ENCODE peak calls at places on chromosomes 4 and X, in seven cellular contexts. X is body of pancreas; R is mesendoderm; O is fibroblast of pulmonary artery; P is cardiac muscle cell; T is hepatocyte; Z is naive thymus-derived CD4-positive, alpha-beta T cell. V is an unnamed sample.

GRCh38 chrX:43940811-43941210 is 32.4 kb downstream of the NDP start:
- DNase-seq in P (peak), O (peak), T (peak), R (no peak), X (no peak), Z (no peak), V (no peak)

GRCh38 chrX:124378643-124379042 is 32.3 kb downstream of the SH2D1A start:
- DNase-seq in X (no peak), R (no peak), O (no peak), P (no peak), T (no peak), Z (no peak), V (no peak)

GRCh38 chrX:66200050-66200664 is 36.1 kb downstream of the HEPH start:
- DNase-seq in X (no peak), P (no peak), R (no peak), O (no peak), T (no peak), Z (no peak), V (no peak)

GRCh38 chrX:110440016-110440805 is 81.6 kb downstream of the RTL9 start:
- DNase-seq in P (no peak), X (no peak), O (no peak), Z (no peak), R (no peak), T (no peak), V (no peak)

GRCh38 chrX:154308108-154308946 is 12.7 kb downstream of the TKTL1 start:
- DNase-seq in X (peak), P (peak), R (peak), T (peak), Z (peak), O (peak), V (peak)

GRCh38 chr4:123443401-123444297 is 47.1 kb downstream of the SPRY1 start:
- DNase-seq in P (peak), O (no peak), X (no peak), T (no peak), R (peak), Z (no peak), V (no peak)

GRCh38 chr4:36094995-36095394 is 149.3 kb downstream of the ARAP2 start:
- DNase-seq in X (no peak), T (no peak), O (no peak), P (no peak), Z (no peak), R (no peak), V (no peak)

GRCh38 chrX:119960639-119961038 is 17.1 kb upstream of the NKAP start:
- DNase-seq in X (no peak), T (no peak), Z (no peak), P (no peak), R (no peak), O (no peak), V (no peak)

GRCh38 chrX:102516314-102516936 is at the start of gene TMSB15A:
- DNase-seq in O (peak), T (peak), X (peak), R (peak), Z (peak), P (peak), V (no peak)

GRCh38 chr4:16334641-16335040 is 108.4 kb upstream of the TAPT1 start:
- DNase-seq in P (no peak), X (no peak), T (no peak), R (no peak), O (no peak), Z (no peak), V (no peak)

GRCh38 chrX:153970398-153971123 is 1.1 kb downstream of the HCFC1 start:
- DNase-seq in O (peak), T (peak), P (peak), Z (no peak), X (peak), R (peak), V (peak)

GRCh38 chr4:174193438-174194015 is 89.9 kb downstream of the FBXO8 start:
- DNase-seq in Z (no peak), T (peak), R (no peak), P (no peak), X (no peak), O (no peak), V (no peak)

GRCh38 chr4:26081795-26082498 is 167.9 kb downstream of the SMIM20 start:
- DNase-seq in X (no peak), P (peak), R (peak), Z (peak), O (peak), T (peak), V (peak)

GRCh38 chr4:102525099-102525498 is 23.9 kb downstream of the NFKB1 start:
- DNase-seq in X (no peak), R (no peak), P (peak), Z (no peak), T (no peak), O (peak), V (no peak)

GRCh38 chr4:114378306-114378903 is 220.2 kb upstream of the UGT8 start:
- DNase-seq in Z (no peak), X (no peak), P (peak), T (peak), O (peak), R (peak), V (no peak)

GRCh38 chr4:140533951-140534480 is 10.0 kb downstream of the ELMOD2 start:
- DNase-seq in P (peak), O (peak), Z (no peak), R (no peak), X (no peak), T (no peak), V (no peak)

GRCh38 chr4:91340843-91341242 is 962.9 kb upstream of the GRID2 start:
- DNase-seq in P (no peak), X (no peak), R (no peak), T (no peak), Z (no peak), O (no peak), V (no peak)

GRCh38 chr4:98448923-98449322 is 187.7 kb downstream of the RAP1GDS1 start:
- DNase-seq in Z (peak), T (no peak), P (peak), R (no peak), X (no peak), O (no peak), V (peak)

GRCh38 chr4:100982345-100982744 is 365.0 kb downstream of the PPP3CA start:
- DNase-seq in P (no peak), R (peak), X (no peak), O (no peak), T (no peak), Z (no peak), V (no peak)

GRCh38 chr4:13481569-13481968 is 2.6 kb downstream of the RAB28 start:
- DNase-seq in R (no peak), X (no peak), O (peak), T (no peak), P (peak), Z (no peak), V (no peak)
- H3K4me3 ChIP-seq in R (no peak), X (no peak), O (peak), T (no peak), P (no peak), Z (no peak), V (no peak)

GRCh38 chrX:114581528-114582263 is 2.2 kb upstream of the HTR2C start:
- DNase-seq in O (no peak), Z (no peak), R (peak), X (no peak), T (peak), P (peak), V (no peak)
- H3K4me3 ChIP-seq in O (no peak), Z (no peak), R (no peak), X (no peak), T (peak), P (peak), V (no peak)

GRCh38 chr4:1797298-1797860 is 4.3 kb downstream of the FGFR3 start:
- DNase-seq in X (no peak), O (no peak), T (no peak), P (no peak), R (no peak), Z (no peak), V (no peak)

GRCh38 chr4:1796486-1797204 is 3.6 kb downstream of the FGFR3 start:
- DNase-seq in O (no peak), R (no peak), P (no peak), X (no peak), Z (no peak), T (no peak), V (no peak)

GRCh38 chr4:1794809-1795303 is 1.8 kb downstream of the FGFR3 start:
- DNase-seq in Z (no peak), P (no peak), O (no peak), T (no peak), X (no peak), R (no peak), V (no peak)

GRCh38 chr4:1793940-1794808 is 1.1 kb downstream of the FGFR3 start:
- DNase-seq in O (peak), P (no peak), Z (no peak), X (no peak), R (peak), T (no peak), V (no peak)

DNA sequence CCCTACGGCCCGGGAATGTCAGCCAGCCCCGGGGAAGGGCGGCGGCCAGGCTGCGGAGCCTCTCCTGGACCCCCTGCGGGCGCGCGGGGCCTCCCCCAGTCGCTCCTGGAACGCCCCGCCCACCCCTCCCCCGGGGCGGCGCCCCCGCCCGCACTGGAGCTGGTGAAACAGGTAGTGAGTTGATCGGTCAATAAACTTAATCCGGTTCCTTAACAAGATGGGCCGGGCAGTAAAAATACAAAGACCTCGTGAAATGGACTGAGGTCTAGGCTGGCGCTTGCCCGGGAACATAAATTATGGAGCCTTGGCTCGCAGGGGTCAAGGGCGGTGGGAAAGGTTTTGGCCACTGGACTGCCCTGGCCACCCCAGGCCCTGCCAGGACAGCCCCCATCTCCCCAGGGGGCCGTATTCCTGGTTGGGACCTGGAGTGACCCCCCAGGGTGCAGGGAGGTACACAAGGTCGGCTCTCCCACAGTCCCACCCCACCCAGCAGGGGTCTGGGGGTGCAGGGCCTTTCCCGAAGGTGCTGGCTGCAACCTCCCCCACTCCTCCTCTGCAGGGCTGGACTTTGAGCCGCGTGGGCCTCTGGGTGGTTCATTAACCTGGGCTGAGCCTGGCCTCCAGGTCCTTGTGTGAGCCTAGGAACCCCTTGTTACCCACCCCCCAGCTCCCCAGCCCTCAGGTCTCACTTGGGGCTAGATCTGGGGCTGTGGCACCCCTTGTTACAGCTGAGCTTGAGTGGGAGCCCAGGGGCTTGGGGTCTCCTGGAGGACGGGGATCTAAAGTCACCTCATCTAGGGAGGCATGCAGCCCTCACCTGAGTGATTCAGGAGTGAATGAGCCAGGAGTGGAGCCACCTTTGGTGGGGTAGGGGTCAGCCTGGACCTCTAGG is 2.5 kb downstream of the FGFR3 start:
- DNase-seq in P (no peak), T (peak), R (peak), X (peak), O (no peak), Z (no peak), V (no peak)
- H3K4me3 ChIP-seq in P (peak), T (peak), R (no peak), X (peak), O (no peak), Z (no peak), V (no peak)

GRCh38 chr4:144461906-144462305 is 184.1 kb upstream of the HHIP start:
- DNase-seq in Z (no peak), P (no peak), T (no peak), R (no peak), O (no peak), X (no peak), V (peak)

GRCh38 chr4:144463896-144464295 is 182.1 kb upstream of the HHIP start:
- DNase-seq in Z (no peak), T (no peak), P (no peak), O (no peak), X (no peak), R (no peak), V (no peak)

GRCh38 chr4:144465546-144465945 is 180.4 kb upstream of the HHIP start:
- DNase-seq in Z (no peak), P (no peak), O (no peak), T (no peak), R (no peak), X (no peak), V (no peak)

DNA sequence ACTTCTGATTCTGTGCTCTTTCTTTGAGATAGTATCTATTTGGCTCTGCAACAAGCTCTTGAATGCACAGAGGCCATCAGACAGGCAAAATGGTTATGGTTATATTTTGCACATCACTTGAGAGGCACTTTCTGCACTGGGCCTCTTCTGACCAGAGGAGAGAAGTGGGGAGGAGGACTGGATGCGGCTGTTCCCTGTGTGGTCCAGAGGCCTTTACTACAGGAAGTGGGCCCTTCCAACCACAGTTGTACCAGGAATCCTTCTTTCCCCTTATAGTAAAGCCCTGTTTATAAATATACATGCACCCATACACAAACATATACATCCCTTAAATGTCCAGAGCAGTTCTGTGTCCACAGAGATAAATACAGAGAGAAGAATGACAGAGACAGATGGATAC is 182.7 kb upstream of the HHIP start:
- DNase-seq in Z (no peak), T (no peak), O (no peak), X (no peak), P (no peak), R (no peak), V (no peak)
- H3K4me3 ChIP-seq in Z (no peak), T (no peak), O (no peak), X (no peak), P (no peak), R (no peak), V (no peak)

GRCh38 chr4:785332-786073 is 40.4 kb downstream of the CPLX1 start:
- DNase-seq in R (no peak), O (no peak), X (no peak), Z (no peak), P (no peak), T (no peak), V (no peak)
- H3K4me3 ChIP-seq in R (no peak), O (no peak), X (no peak), Z (no peak), P (peak), T (no peak), V (no peak)

DNA sequence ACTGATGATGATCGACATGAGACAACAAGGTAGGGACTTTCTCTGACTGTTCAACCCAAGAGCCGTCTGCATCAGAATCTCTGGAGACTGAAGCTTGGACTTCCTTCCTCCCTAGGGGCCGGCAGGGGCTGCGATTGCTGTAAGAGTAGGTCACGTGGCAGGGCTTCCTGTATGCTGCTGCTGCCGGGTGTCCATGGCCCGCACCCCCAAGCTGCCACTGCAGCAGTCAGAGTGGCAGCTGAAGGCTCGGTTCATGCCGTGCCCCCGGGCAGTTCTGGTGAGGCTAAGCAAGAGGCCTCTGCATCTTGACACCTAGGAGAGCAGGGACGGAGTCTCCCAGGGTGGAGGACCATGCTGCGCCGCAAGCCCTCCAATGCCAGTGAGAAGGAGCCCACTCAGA is at the start of gene SASH3:
- DNase-seq in T (no peak), X (no peak), R (no peak), O (no peak), P (no peak), Z (peak), V (peak)
- H3K4me3 ChIP-seq in T (no peak), X (no peak), R (no peak), O (no peak), P (no peak), Z (peak), V (peak)

DNA sequence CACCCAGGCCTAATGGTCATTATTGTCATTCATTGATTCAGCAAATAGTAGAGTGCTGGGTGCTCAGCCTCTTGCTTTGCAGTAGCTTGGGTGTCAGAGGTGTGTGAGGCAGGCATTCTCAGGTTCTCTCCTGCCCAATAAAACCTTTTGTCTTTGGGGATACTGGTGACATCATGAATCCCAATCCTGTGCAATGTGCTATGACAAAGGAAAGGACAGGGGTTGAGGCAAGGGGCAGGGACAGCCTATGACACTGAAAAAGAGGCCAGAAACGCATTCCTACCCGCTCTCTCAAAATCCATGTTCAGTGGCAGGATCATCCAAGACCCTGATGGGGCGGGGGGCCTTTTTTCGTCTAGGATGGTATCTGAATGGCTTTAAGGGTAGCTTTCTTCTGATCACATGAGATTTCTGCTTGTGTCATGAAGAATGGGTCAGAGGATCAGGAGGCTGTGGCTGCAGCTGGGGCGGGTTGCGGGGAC is 1.5 kb upstream of the FAM193A start:
- DNase-seq in T (no peak), R (peak), O (no peak), P (no peak), X (no peak), Z (no peak), V (no peak)
- H3K4me3 ChIP-seq in T (peak), R (no peak), O (peak), P (peak), X (no peak), Z (peak), V (peak)

GRCh38 chr4:64533159-64533558 is 123.9 kb upstream of the TECRL start:
- DNase-seq in Z (no peak), P (no peak), X (no peak), O (no peak), R (no peak), T (no peak), V (no peak)

GRCh38 chr4:64538219-64538618 is 129.0 kb upstream of the TECRL start:
- DNase-seq in P (no peak), R (peak), T (no peak), X (no peak), O (no peak), Z (no peak), V (no peak)

GRCh38 chr4:64539234-64539849 is 130.1 kb upstream of the TECRL start:
- DNase-seq in R (peak), P (peak), O (peak), X (peak), Z (no peak), T (peak), V (peak)

GRCh38 chr4:64533637-64534036 is 124.4 kb upstream of the TECRL start:
- DNase-seq in X (no peak), Z (no peak), T (no peak), R (no peak), O (no peak), P (no peak), V (no peak)
- H3K4me3 ChIP-seq in X (no peak), Z (no peak), T (no peak), R (no peak), O (no peak), P (no peak), V (no peak)

V was measured in Jurkat, Clone E6-1.